ENCODE peak calls at places on chromosome 9, in five cellular contexts. E is cardiac muscle cell, C is IMR-90, A is A549, W is A673. G is an unnamed sample.

GRCh38 chr9:76905984-76906861 is at the start of gene PRUNE2:
- DNase-seq in E (peak; percentile 91), A (no peak), C (peak; percentile 79), W (peak; percentile 82), G (peak; percentile 96)

GRCh38 chr9:93126151-93126781 is 7.8 kb downstream of the NINJ1 start:
- DNase-seq in W (no peak), E (no peak), C (no peak), A (no peak), G (peak; percentile 9)

GRCh38 chr9:97313243-97313642 is 5.8 kb downstream of the CCDC180 start:
- DNase-seq in A (no peak), C (no peak), E (no peak), W (no peak), G (no peak)

GRCh38 chr9:110520120-110520701 is 59.3 kb downstream of the SVEP1 start:
- DNase-seq in C (peak; percentile 57), W (peak; percentile 38), A (no peak), E (peak; percentile 94), G (no peak)

GRCh38 chr9:134492721-134493470 is 148.7 kb upstream of the COL5A1 start:
- DNase-seq in A (no peak), W (no peak), C (no peak), E (no peak), G (no peak)

GRCh38 chr9:134425401-134425800 is 99.1 kb downstream of the RXRA start:
- DNase-seq in E (no peak), W (no peak), C (no peak), A (no peak), G (no peak)

GRCh38 chr9:7338586-7339281 is 460.8 kb downstream of the DMAC1 start:
- DNase-seq in A (no peak), C (no peak), E (no peak), W (no peak), G (no peak)

GRCh38 chr9:101315129-101315459 is 69.7 kb downstream of the BAAT start:
- DNase-seq in C (no peak), W (no peak), E (no peak), A (no peak), G (no peak)

GRCh38 chr9:133135193-133135745 is 14.2 kb upstream of the RALGDS start:
- DNase-seq in W (no peak), A (peak; percentile 86), E (peak; percentile 80), C (peak; percentile 86), G (peak; percentile 64)

GRCh38 chr9:136225366-136225747 is 20.3 kb downstream of the QSOX2 start:
- DNase-seq in A (no peak), C (no peak), E (no peak), W (no peak), G (no peak)

GRCh38 chr9:108933231-108933630 is 693 bp downstream of the ELP1 start:
- DNase-seq in C (peak; percentile 40), A (no peak), W (no peak), E (peak; percentile 4), G (no peak)

GRCh38 chr9:5892456-5893133 is 1.9 kb downstream of the MLANA start:
- DNase-seq in C (no peak), W (peak; percentile 30), A (no peak), E (no peak), G (no peak)

GRCh38 chr9:82466616-82467251 is 478.2 kb downstream of the SPATA31D1 start:
- DNase-seq in A (no peak), C (peak; percentile 4), W (peak; percentile 24), E (peak; percentile 21), G (peak; percentile 42)

GRCh38 chr9:98552306-98552705 is 156.4 kb downstream of the GABBR2 start:
- DNase-seq in W (no peak), E (no peak), C (peak; percentile 75), A (no peak), G (no peak)

GRCh38 chr9:133968966-133969617 is 23.0 kb downstream of the VAV2 start:
- DNase-seq in A (no peak), E (no peak), W (no peak), C (no peak), G (peak; percentile 55)

GRCh38 chr9:87546704-87547103 is 49.0 kb downstream of the DAPK1 start:
- DNase-seq in A (no peak), E (peak; percentile 41), C (no peak), W (no peak), G (no peak)

DNA sequence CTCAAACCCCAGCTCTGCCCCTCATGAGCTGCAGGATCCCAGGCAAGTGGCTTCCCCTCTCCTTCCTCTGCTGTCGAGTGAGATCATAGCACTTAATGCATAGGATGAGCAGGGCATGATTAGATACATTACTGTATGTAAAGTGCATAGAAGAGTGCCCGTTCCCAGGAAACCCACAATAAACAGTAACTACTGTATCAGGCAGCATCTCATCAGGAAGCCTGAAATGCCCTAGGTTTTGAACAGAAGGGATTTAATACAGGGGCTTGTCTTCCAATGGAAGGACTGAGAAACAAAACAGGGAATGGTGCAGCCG is 38.5 kb upstream of the NEK6 start:
- DNase-seq in A (no peak), E (no peak), C (no peak), W (no peak), G (no peak)
- H3K4me1 ChIP-seq in A (peaks cover 34% of the 10 kb centered on the region), E (no peaks in the 10 kb centered on the region), C (peaks cover 14% of the 10 kb centered on the region), W (no peaks in the 10 kb centered on the region), G (no peaks in the 10 kb centered on the region)

DNA sequence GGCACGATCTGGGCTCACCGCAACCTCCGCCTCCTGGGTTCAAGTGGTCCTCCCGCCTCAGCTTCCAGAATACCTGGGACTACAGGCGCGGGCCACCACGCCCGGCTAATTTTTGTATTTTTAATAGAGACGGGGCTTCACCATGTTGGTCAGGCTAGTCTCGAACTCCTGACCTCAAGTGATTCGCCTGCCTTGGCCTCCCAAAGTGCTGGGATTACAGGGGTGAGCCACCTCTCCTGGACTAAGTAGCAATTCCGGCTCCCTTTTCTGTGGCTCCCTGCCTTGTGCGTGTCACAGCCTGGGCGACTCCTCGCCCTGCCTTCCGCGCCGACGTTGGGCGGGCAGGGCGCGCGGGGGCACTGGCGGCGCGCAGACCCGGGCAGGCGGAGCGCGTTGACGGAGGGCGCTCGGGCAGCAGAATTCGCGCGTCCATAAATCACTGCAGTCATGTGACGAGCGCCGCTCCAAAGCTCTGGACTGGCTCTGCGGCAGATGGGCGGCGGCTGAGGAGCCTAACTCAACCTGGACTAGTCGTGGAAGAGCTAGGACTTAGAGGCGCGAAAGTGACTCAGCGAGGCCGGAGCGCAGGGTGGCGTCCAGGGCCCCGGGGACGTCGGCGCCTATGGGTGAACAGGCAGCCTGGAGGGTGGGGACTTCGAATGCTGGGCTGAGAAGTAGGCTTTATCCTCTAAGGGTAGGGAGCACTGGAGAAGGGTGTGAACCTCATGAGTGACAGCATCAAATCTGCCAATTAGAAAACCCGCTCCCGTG is 1.4 kb upstream of the CIZ1 start:
- DNase-seq in E (peak; percentile 88), C (peak; percentile 60), W (peak; percentile 87), A (peak; percentile 88), G (peak; percentile 92)
- TF ChIP-seq CTCF in E (peak; percentile 38), C (no peak), W (no peak), A (peak; percentile 26), G (peak; percentile 18)

DNA sequence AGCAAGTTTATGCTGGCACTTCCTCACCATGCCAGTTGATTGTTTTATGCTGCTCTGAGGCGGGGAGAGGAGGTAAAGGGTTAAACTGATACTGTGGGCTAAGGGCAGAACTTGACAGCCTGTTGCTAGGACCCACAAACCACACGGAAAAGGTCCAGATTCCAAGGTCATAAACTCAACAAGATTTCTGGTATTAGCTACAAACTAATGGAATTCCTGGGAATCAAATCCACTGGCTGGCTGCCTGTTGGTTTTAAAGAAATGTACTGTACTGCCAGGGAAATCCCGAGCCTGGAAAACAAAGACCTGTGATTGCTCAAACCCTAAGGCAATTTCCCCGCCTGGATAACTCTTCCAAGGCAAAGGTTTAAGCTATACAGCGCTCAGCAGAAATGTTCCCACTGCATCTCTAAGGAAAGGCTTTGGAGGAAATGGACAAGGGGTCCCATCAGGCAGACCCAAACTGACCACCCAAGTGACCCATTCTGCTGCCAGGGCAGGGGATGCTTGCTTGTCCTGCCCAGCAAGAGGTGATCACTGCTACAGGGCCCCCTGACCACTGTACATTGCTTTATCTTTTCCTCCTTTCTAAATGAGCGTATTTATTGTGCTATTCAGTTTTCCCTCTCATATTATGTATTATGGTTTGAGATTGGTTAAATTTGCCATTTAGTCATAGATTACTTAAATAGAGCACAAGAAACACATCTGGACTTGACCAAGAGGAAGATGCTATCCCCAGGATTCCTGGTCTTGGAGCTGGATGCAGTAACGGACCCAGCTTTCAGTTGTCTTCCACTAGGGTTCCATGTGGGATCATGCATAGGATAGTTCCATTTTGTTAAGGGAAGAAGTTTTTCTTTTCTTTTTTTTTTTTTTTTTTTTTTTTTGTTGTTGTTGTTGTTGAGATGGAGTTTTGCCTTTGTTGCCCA is 124.3 kb downstream of the SUSD1 start:
- DNase-seq in W (no peak), C (peak; percentile 97), E (peak; percentile 97), A (no peak), G (no peak)
- H3K4me1 ChIP-seq in W (no peaks in the 10 kb centered on the region), C (peaks cover 22% of the 10 kb centered on the region), E (no peaks in the 10 kb centered on the region), A (peaks cover 33% of the 10 kb centered on the region), G (peaks cover 8% of the 10 kb centered on the region)

DNA sequence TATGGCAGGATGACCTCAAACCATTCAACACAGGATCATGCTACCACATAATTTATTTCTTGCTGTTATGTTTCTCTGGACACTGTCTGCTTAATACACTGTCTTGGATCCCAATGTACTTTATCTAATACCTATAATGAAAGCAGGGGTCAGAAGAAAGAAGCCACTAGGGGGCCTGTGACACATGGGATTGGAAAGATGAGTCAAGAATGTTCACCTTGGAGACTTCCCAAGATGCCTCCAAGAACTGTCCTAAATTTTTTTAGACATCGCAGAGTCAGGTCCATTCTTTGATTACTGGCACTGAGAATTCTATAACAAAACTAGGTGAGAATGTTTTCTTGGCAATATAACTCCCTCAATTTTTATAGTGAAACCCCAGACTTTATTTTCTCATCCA is 305.8 kb upstream of the SMARCA2 start:
- DNase-seq in A (no peak), C (no peak), W (peak; percentile 33), E (no peak), G (no peak)
- TF ChIP-seq CTCF in A (peak; percentile 7), C (no peak), W (peak; percentile 61), E (no peak), G (no peak)

G was measured in BE2C.